ENCODE peak calls at places on chromosomes 3 and 15, in nine cellular contexts. O is stimulated activated CD4-positive, alpha-beta T cell treated with anti-CD3 and anti-CD28 coated beads, Interleukin-4, amount 100 ng/mL, for 1 hour; C is NCI-H1436; X is breast epithelium; U is NCI-H146; I is posterior cingulate gyrus; M is T-helper 9 cell; S is HT1080; B is IMR-90. P is an unnamed sample.

GRCh38 chr3:102106421-102107097 is 257.2 kb downstream of the NFKBIZ start:
- DNase-seq in O (peak), C (no peak), X (no peak), U (no peak), I (no peak), M (no peak), S (peak), B (peak), P (no peak)

GRCh38 chr15:75823860-75824613 is 19.2 kb upstream of the UBE2Q2 start:
- DNase-seq in O (no peak), C (no peak), X (no peak), U (no peak), I (no peak), M (no peak), S (no peak), B (no peak), P (no peak)

GRCh38 chr15:40755821-40756220 is 767 bp upstream of the RMDN3 start:
- DNase-seq in O (no peak), C (peak), X (no peak), U (peak), I (no peak), M (no peak), S (no peak), B (no peak), P (no peak)

GRCh38 chr3:13500133-13500885 is 20.2 kb downstream of the HDAC11 start:
- DNase-seq in O (no peak), C (no peak), X (no peak), U (peak), I (no peak), M (no peak), S (no peak), B (no peak), P (no peak)

GRCh38 chr15:76203766-76204557 is 107.3 kb downstream of the ETFA start:
- DNase-seq in O (no peak), C (no peak), X (no peak), U (no peak), I (no peak), M (no peak), S (no peak), B (no peak), P (no peak)

GRCh38 chr3:188106006-188106405 is 48.0 kb upstream of the LPP start:
- DNase-seq in O (no peak), C (no peak), X (no peak), U (no peak), I (no peak), M (no peak), S (no peak), B (no peak), P (no peak)

GRCh38 chr3:151268267-151269235 is 9.8 kb downstream of the P2RY14 start:
- DNase-seq in O (no peak), C (no peak), X (no peak), U (no peak), I (no peak), M (no peak), S (no peak), B (peak), P (no peak)

GRCh38 chr3:129015388-129016105 is 14.4 kb downstream of the EFCC1 start:
- DNase-seq in O (peak), C (no peak), X (no peak), U (no peak), I (no peak), M (peak), S (no peak), B (no peak), P (no peak)

GRCh38 chr15:75156306-75157215 is 45.1 kb upstream of the C15orf39 start:
- DNase-seq in O (no peak), C (no peak), X (no peak), U (no peak), I (no peak), M (no peak), S (no peak), B (no peak), P (no peak)

GRCh38 chr15:68484696-68485400 is 52.9 kb upstream of the ITGA11 start:
- DNase-seq in O (no peak), C (no peak), X (no peak), U (no peak), I (no peak), M (no peak), S (peak), B (peak), P (no peak)

GRCh38 chr3:52495096-52495495 is at the start of gene STAB1:
- DNase-seq in O (no peak), C (no peak), X (peak), U (no peak), I (no peak), M (no peak), S (no peak), B (no peak), P (no peak)

GRCh38 chr3:71478568-71478967 is 105.0 kb downstream of the FOXP1 start:
- DNase-seq in O (peak), C (no peak), X (no peak), U (no peak), I (no peak), M (peak), S (peak), B (peak), P (no peak)